ENCODE peak calls at places on chromosomes 13 and 19, in nine cellular contexts. One of them, this sample, is unnamed.

GRCh38 chr13:98397221-98397620 is 179.7 kb downstream of the STK24 start:
- DNase-seq in GM23248: peak; percentile 26
- DNase-seq in HepG2: no peak
- DNase-seq in breast epithelium: no peak
- DNase-seq in left lung: no peak
- DNase-seq in neural progenitor cell: no peak
- DNase-seq in upper lobe of left lung: no peak
- DNase-seq in heart left ventricle: no peak
- DNase-seq in stomach: no peak
- DNase-seq in this sample: no peak

GRCh38 chr19:54653181-54653809 is 9.5 kb upstream of the LILRB4 start:
- DNase-seq in upper lobe of left lung: no peak
- DNase-seq in stomach: no peak
- DNase-seq in heart left ventricle: no peak
- DNase-seq in HepG2: peak; percentile 8
- DNase-seq in left lung: no peak
- DNase-seq in GM23248: peak; percentile 40
- DNase-seq in breast epithelium: no peak
- DNase-seq in neural progenitor cell: no peak
- DNase-seq in this sample: no peak

GRCh38 chr13:114257014-114257413 is 22.3 kb downstream of the CDC16 start:
- DNase-seq in left lung: no peak
- DNase-seq in GM23248: no peak
- DNase-seq in HepG2: no peak
- DNase-seq in breast epithelium: no peak
- DNase-seq in heart left ventricle: no peak
- DNase-seq in stomach: no peak
- DNase-seq in neural progenitor cell: no peak
- DNase-seq in upper lobe of left lung: no peak
- DNase-seq in this sample: no peak

GRCh38 chr13:79581870-79582315 is 100.9 kb downstream of the NDFIP2 start:
- DNase-seq in upper lobe of left lung: no peak
- DNase-seq in GM23248: peak; percentile 44
- DNase-seq in stomach: no peak
- DNase-seq in breast epithelium: no peak
- DNase-seq in left lung: peak; percentile 43
- DNase-seq in heart left ventricle: peak; percentile 25
- DNase-seq in neural progenitor cell: peak; percentile 65
- DNase-seq in HepG2: no peak
- DNase-seq in this sample: peak; percentile 89

GRCh38 chr13:109141716-109142115 is 512.3 kb downstream of the MYO16 start:
- DNase-seq in upper lobe of left lung: no peak
- DNase-seq in stomach: no peak
- DNase-seq in breast epithelium: no peak
- DNase-seq in neural progenitor cell: no peak
- DNase-seq in HepG2: no peak
- DNase-seq in heart left ventricle: no peak
- DNase-seq in left lung: no peak
- DNase-seq in GM23248: no peak
- DNase-seq in this sample: no peak

GRCh38 chr19:10114651-10115391 is 3.3 kb downstream of the P2RY11 start:
- DNase-seq in HepG2: no peak
- DNase-seq in neural progenitor cell: no peak
- DNase-seq in heart left ventricle: no peak
- DNase-seq in left lung: peak; percentile 75
- DNase-seq in GM23248: peak; percentile 34
- DNase-seq in upper lobe of left lung: no peak
- DNase-seq in stomach: no peak
- DNase-seq in breast epithelium: no peak
- DNase-seq in this sample: peak; percentile 53

GRCh38 chr19:29841559-29842367 is 30.0 kb downstream of the CCNE1 start:
- DNase-seq in neural progenitor cell: peak; percentile 53
- DNase-seq in breast epithelium: no peak
- DNase-seq in left lung: no peak
- DNase-seq in HepG2: peak; percentile 91
- DNase-seq in stomach: no peak
- DNase-seq in upper lobe of left lung: no peak
- DNase-seq in GM23248: peak; percentile 31
- DNase-seq in heart left ventricle: no peak
- DNase-seq in this sample: peak; percentile 45

GRCh38 chr13:99083976-99084375 is 106.1 kb upstream of the DOCK9 start:
- DNase-seq in heart left ventricle: no peak
- DNase-seq in HepG2: no peak
- DNase-seq in breast epithelium: no peak
- DNase-seq in stomach: no peak
- DNase-seq in left lung: no peak
- DNase-seq in upper lobe of left lung: peak; percentile 31
- DNase-seq in GM23248: no peak
- DNase-seq in neural progenitor cell: no peak
- DNase-seq in this sample: no peak

GRCh38 chr13:100129605-100130004 is 40.7 kb downstream of the PCCA start:
- DNase-seq in heart left ventricle: no peak
- DNase-seq in upper lobe of left lung: peak; percentile 40
- DNase-seq in left lung: no peak
- DNase-seq in stomach: no peak
- DNase-seq in GM23248: peak; percentile 18
- DNase-seq in HepG2: no peak
- DNase-seq in neural progenitor cell: no peak
- DNase-seq in breast epithelium: no peak
- DNase-seq in this sample: no peak

GRCh38 chr13:109479991-109480696 is 306.2 kb downstream of the IRS2 start:
- DNase-seq in heart left ventricle: no peak
- DNase-seq in HepG2: no peak
- DNase-seq in breast epithelium: no peak
- DNase-seq in neural progenitor cell: no peak
- DNase-seq in left lung: no peak
- DNase-seq in upper lobe of left lung: no peak
- DNase-seq in stomach: peak; percentile 45
- DNase-seq in GM23248: peak; percentile 50
- DNase-seq in this sample: no peak

GRCh38 chr19:43595605-43595998 is 332 bp downstream of the IRGQ start:
- DNase-seq in HepG2: no peak
- DNase-seq in left lung: no peak
- DNase-seq in breast epithelium: peak; percentile 37
- DNase-seq in stomach: no peak
- DNase-seq in neural progenitor cell: peak; percentile 33
- DNase-seq in heart left ventricle: no peak
- DNase-seq in upper lobe of left lung: no peak
- DNase-seq in GM23248: no peak
- DNase-seq in this sample: no peak

GRCh38 chr13:39253774-39254173 is 215.5 kb downstream of the NHLRC3 start:
- DNase-seq in upper lobe of left lung: no peak
- DNase-seq in heart left ventricle: no peak
- DNase-seq in HepG2: no peak
- DNase-seq in breast epithelium: no peak
- DNase-seq in stomach: no peak
- DNase-seq in neural progenitor cell: no peak
- DNase-seq in left lung: no peak
- DNase-seq in GM23248: peak; percentile 21
- DNase-seq in this sample: peak; percentile 53

GRCh38 chr13:43916828-43917227 is 37.1 kb downstream of the LACC1 start:
- DNase-seq in left lung: no peak
- DNase-seq in stomach: no peak
- DNase-seq in heart left ventricle: no peak
- DNase-seq in HepG2: no peak
- DNase-seq in upper lobe of left lung: no peak
- DNase-seq in breast epithelium: no peak
- DNase-seq in neural progenitor cell: no peak
- DNase-seq in GM23248: no peak
- DNase-seq in this sample: peak; percentile 9

GRCh38 chr13:86909318-86909717 is 761.9 kb upstream of the SLITRK5 start:
- DNase-seq in neural progenitor cell: no peak
- DNase-seq in GM23248: no peak
- DNase-seq in stomach: no peak
- DNase-seq in breast epithelium: no peak
- DNase-seq in upper lobe of left lung: no peak
- DNase-seq in left lung: no peak
- DNase-seq in HepG2: no peak
- DNase-seq in heart left ventricle: no peak
- DNase-seq in this sample: no peak

DNA sequence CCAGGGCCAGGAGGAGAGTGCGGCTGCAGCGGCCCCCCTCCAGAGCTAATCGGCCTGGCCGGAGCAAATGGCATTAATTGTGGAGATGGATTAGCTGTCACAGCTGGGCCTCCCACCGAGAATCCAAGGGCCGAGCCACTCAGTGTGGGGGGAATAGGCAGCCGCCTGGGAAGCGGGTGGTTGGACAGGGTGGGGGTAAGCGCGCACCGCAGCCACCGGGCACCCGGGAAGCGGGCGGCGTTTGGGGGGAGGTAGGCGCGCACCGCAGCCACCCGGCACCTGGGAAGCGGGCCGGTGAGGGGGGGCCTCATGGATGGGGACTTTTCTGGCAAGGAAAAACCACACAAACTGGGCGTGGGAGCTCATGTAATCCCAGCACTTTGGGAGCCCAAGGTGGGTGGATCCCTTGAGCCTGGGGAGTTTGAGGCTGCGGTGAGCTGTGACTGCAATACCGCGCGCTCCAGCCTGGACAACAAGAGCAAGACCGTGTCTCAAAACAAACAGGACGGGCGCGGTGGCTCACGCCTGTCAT is 9.7 kb downstream of the R3HDM4 start:
- DNase-seq in neural progenitor cell: peak; percentile 81
- DNase-seq in GM23248: no peak
- DNase-seq in stomach: no peak
- DNase-seq in left lung: no peak
- DNase-seq in HepG2: no peak
- DNase-seq in upper lobe of left lung: no peak
- DNase-seq in heart left ventricle: no peak
- DNase-seq in breast epithelium: no peak
- DNase-seq in this sample: no peak
- H3K4me3 ChIP-seq in neural progenitor cell: peak overlapping the region; percentile 29
- H3K4me3 ChIP-seq in GM23248: no peak overlapping the region
- H3K4me3 ChIP-seq in stomach: no peak overlapping the region
- H3K4me3 ChIP-seq in left lung: no peak overlapping the region
- H3K4me3 ChIP-seq in HepG2: no peak overlapping the region
- H3K4me3 ChIP-seq in upper lobe of left lung: no peak overlapping the region
- H3K4me3 ChIP-seq in heart left ventricle: no peak overlapping the region
- H3K4me3 ChIP-seq in breast epithelium: no peak overlapping the region
- H3K4me3 ChIP-seq in this sample: no peak overlapping the region

DNA sequence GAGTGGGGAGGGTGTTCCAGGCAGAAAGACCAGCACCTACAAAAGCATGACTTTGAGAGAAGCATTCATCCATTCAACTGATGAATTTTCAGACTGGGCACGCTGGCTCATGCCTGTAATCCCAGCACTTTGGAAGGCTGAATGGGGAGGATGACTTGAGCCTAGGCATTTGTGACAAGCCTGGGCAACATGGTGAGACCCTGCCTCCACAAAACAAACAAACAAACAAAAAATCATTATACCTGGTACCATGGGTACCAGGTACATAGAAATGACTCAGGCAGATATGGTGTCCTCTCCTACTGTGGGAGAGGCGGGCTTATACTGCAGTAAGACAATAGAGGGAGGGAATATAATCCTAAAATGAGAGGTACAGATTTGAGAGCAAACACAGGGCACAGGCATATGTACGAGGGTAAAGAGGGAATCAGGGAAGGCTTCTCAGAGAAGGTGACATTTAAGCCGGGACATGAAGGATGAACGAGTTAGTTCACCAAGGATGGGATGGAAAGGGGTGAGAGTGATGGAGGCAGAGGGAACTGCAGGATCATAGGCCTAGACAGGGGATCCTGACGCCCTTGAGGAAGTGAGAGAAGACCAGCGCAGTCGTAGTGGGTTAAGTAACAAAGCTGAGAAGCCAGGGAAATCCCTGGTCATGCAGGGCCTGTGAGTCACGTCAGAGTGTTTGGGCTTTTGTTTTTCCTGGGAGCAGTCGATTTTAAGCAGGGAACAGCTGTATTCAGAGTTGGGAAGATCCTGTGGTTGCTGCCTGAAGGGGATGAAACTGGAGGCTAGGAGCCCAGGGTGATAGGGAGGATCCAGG is 2.9 kb downstream of the CYP2S1 start:
- DNase-seq in left lung: no peak
- DNase-seq in heart left ventricle: no peak
- DNase-seq in HepG2: no peak
- DNase-seq in upper lobe of left lung: no peak
- DNase-seq in breast epithelium: no peak
- DNase-seq in stomach: no peak
- DNase-seq in neural progenitor cell: no peak
- DNase-seq in GM23248: peak; percentile 10
- DNase-seq in this sample: no peak
- H3K27me3 ChIP-seq in left lung: peaks cover 35% of the 10 kb centered on the region
- H3K27me3 ChIP-seq in heart left ventricle: peaks cover 10% of the 10 kb centered on the region
- H3K27me3 ChIP-seq in HepG2: peaks cover 20% of the 10 kb centered on the region
- H3K27me3 ChIP-seq in upper lobe of left lung: peaks cover 4% of the 10 kb centered on the region
- H3K27me3 ChIP-seq in breast epithelium: peaks cover 23% of the 10 kb centered on the region
- H3K27me3 ChIP-seq in stomach: peaks cover 17% of the 10 kb centered on the region
- H3K27me3 ChIP-seq in neural progenitor cell: no peaks in the 10 kb centered on the region
- H3K27me3 ChIP-seq in GM23248: peaks cover 28% of the 10 kb centered on the region
- H3K27me3 ChIP-seq in this sample: no peaks in the 10 kb centered on the region

GRCh38 chr19:56603829-56604228 is 8.7 kb downstream of the ZNF71 start:
- DNase-seq in HepG2: no peak
- DNase-seq in neural progenitor cell: no peak
- DNase-seq in GM23248: peak; percentile 57
- DNase-seq in heart left ventricle: no peak
- DNase-seq in breast epithelium: peak; percentile 19
- DNase-seq in left lung: no peak
- DNase-seq in stomach: no peak
- DNase-seq in upper lobe of left lung: no peak
- DNase-seq in this sample: peak; percentile 57
- H3K9me3 ChIP-seq in HepG2: peaks cover 49% of the 10 kb centered on the region
- H3K9me3 ChIP-seq in neural progenitor cell: peaks cover 10% of the 10 kb centered on the region
- H3K9me3 ChIP-seq in GM23248: no peaks in the 10 kb centered on the region
- H3K9me3 ChIP-seq in heart left ventricle: peaks cover 23% of the 10 kb centered on the region
- H3K9me3 ChIP-seq in breast epithelium: peaks cover 54% of the 10 kb centered on the region
- H3K9me3 ChIP-seq in left lung: peaks cover 93% of the 10 kb centered on the region
- H3K9me3 ChIP-seq in stomach: peaks cover 85% of the 10 kb centered on the region
- H3K9me3 ChIP-seq in upper lobe of left lung: peaks cover 20% of the 10 kb centered on the region
- H3K9me3 ChIP-seq in this sample: peaks cover 37% of the 10 kb centered on the region

DNA sequence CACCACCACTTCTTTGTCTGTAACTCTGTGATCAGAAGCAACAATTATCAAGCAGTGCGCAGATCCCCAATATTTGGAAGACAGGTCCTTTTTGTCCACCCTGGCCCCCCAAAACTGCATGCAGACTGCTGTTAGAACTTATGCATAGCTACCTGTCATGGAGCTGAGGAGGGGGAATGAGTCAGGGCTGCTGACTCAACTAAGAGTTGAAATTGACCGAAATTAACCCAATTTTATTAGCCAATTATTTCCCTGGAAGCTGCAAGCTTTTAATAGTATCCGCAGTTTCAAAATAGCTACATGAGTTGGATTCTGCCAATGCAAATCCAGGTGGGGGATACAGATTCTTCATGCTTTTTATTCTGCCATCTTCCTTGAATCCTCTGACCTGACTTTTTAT is 14.0 kb upstream of the ZNF491 start:
- DNase-seq in upper lobe of left lung: no peak
- DNase-seq in GM23248: no peak
- DNase-seq in breast epithelium: no peak
- DNase-seq in left lung: no peak
- DNase-seq in HepG2: no peak
- DNase-seq in heart left ventricle: no peak
- DNase-seq in neural progenitor cell: no peak
- DNase-seq in stomach: no peak
- DNase-seq in this sample: no peak
- H3K4me3 ChIP-seq in upper lobe of left lung: no peak overlapping the region
- H3K4me3 ChIP-seq in GM23248: no peak overlapping the region
- H3K4me3 ChIP-seq in breast epithelium: no peak overlapping the region
- H3K4me3 ChIP-seq in left lung: no peak overlapping the region
- H3K4me3 ChIP-seq in HepG2: no peak overlapping the region
- H3K4me3 ChIP-seq in heart left ventricle: no peak overlapping the region
- H3K4me3 ChIP-seq in neural progenitor cell: no peak overlapping the region
- H3K4me3 ChIP-seq in stomach: no peak overlapping the region
- H3K4me3 ChIP-seq in this sample: no peak overlapping the region

GRCh38 chr13:112447306-112447705 is 71.2 kb downstream of the SPACA7 start:
- DNase-seq in neural progenitor cell: no peak
- DNase-seq in left lung: no peak
- DNase-seq in upper lobe of left lung: peak; percentile 19
- DNase-seq in heart left ventricle: no peak
- DNase-seq in stomach: peak; percentile 10
- DNase-seq in GM23248: no peak
- DNase-seq in HepG2: no peak
- DNase-seq in breast epithelium: no peak
- DNase-seq in this sample: no peak
- H3K27me3 ChIP-seq in neural progenitor cell: peaks cover 30% of the 10 kb centered on the region
- H3K27me3 ChIP-seq in left lung: peaks cover 66% of the 10 kb centered on the region
- H3K27me3 ChIP-seq in upper lobe of left lung: peaks cover 13% of the 10 kb centered on the region
- H3K27me3 ChIP-seq in heart left ventricle: peaks cover 3% of the 10 kb centered on the region
- H3K27me3 ChIP-seq in stomach: peaks cover 28% of the 10 kb centered on the region
- H3K27me3 ChIP-seq in GM23248: peaks cover 22% of the 10 kb centered on the region
- H3K27me3 ChIP-seq in HepG2: peaks cover 91% of the 10 kb centered on the region
- H3K27me3 ChIP-seq in breast epithelium: peaks cover 66% of the 10 kb centered on the region
- H3K27me3 ChIP-seq in this sample: no peaks in the 10 kb centered on the region

This sample was measured in MG63.